ENCODE peak calls at places on chromosomes 6 and 20, in four cellular contexts. One of them, this sample, is unnamed. For H3K4me1, the result is how much of the 10 kb centered on the place peaks cover.

GRCh38 chr20:33465536-33466302 is 22.2 kb upstream of the SNTA1 start:
- DNase-seq in mesendoderm: no peak
- DNase-seq in heart left ventricle: no peak
- DNase-seq in effector memory CD4-positive, alpha-beta T cell: no peak
- DNase-seq in this sample: no peak

GRCh38 chr6:151434369-151434768 is 17.6 kb downstream of the RMND1 start:
- DNase-seq in heart left ventricle: no peak
- DNase-seq in mesendoderm: no peak
- DNase-seq in effector memory CD4-positive, alpha-beta T cell: no peak
- DNase-seq in this sample: no peak

GRCh38 chr6:16080204-16080603 is 48.7 kb upstream of the MYLIP start:
- DNase-seq in mesendoderm: no peak
- DNase-seq in effector memory CD4-positive, alpha-beta T cell: no peak
- DNase-seq in heart left ventricle: no peak
- DNase-seq in this sample: no peak

GRCh38 chr6:50707652-50708325 is 5.5 kb upstream of the TFAP2D start:
- DNase-seq in effector memory CD4-positive, alpha-beta T cell: no peak
- DNase-seq in mesendoderm: peak
- DNase-seq in heart left ventricle: no peak
- DNase-seq in this sample: peak

GRCh38 chr6:169935861-169936260 is 184.4 kb downstream of the ERMARD start:
- DNase-seq in effector memory CD4-positive, alpha-beta T cell: no peak
- DNase-seq in mesendoderm: no peak
- DNase-seq in heart left ventricle: no peak
- DNase-seq in this sample: no peak

GRCh38 chr6:5190467-5190866 is 70.3 kb downstream of the LYRM4 start:
- DNase-seq in heart left ventricle: no peak
- DNase-seq in mesendoderm: no peak
- DNase-seq in effector memory CD4-positive, alpha-beta T cell: no peak
- DNase-seq in this sample: no peak

GRCh38 chr20:38114353-38114791 is 50.7 kb downstream of the TGM2 start:
- DNase-seq in effector memory CD4-positive, alpha-beta T cell: no peak
- DNase-seq in mesendoderm: no peak
- DNase-seq in heart left ventricle: no peak
- DNase-seq in this sample: peak

GRCh38 chr6:37785688-37786270 is 33.7 kb upstream of the ZFAND3 start:
- DNase-seq in mesendoderm: no peak
- DNase-seq in effector memory CD4-positive, alpha-beta T cell: no peak
- DNase-seq in heart left ventricle: no peak
- DNase-seq in this sample: no peak

GRCh38 chr20:25148181-25148981 is 47.1 kb upstream of the ENTPD6 start:
- DNase-seq in heart left ventricle: no peak
- DNase-seq in effector memory CD4-positive, alpha-beta T cell: peak
- DNase-seq in mesendoderm: peak
- DNase-seq in this sample: peak

GRCh38 chr6:57257911-57258541 is 35.9 kb upstream of the RAB23 start:
- DNase-seq in heart left ventricle: no peak
- DNase-seq in effector memory CD4-positive, alpha-beta T cell: no peak
- DNase-seq in mesendoderm: no peak
- DNase-seq in this sample: no peak

GRCh38 chr6:136067731-136068341 is 182.3 kb downstream of the MTFR2 start:
- DNase-seq in heart left ventricle: no peak
- DNase-seq in mesendoderm: peak
- DNase-seq in effector memory CD4-positive, alpha-beta T cell: no peak
- DNase-seq in this sample: no peak

GRCh38 chr20:25220021-25220730 is 24.7 kb downstream of the ENTPD6 start:
- DNase-seq in heart left ventricle: no peak
- DNase-seq in effector memory CD4-positive, alpha-beta T cell: no peak
- DNase-seq in mesendoderm: no peak
- DNase-seq in this sample: no peak

GRCh38 chr6:160368670-160369069 is 20.5 kb downstream of the SLC22A3 start:
- DNase-seq in heart left ventricle: no peak
- DNase-seq in effector memory CD4-positive, alpha-beta T cell: no peak
- DNase-seq in mesendoderm: no peak
- DNase-seq in this sample: no peak

GRCh38 chr20:2967841-2968240 is 75.6 kb upstream of the GNRH2 start:
- DNase-seq in effector memory CD4-positive, alpha-beta T cell: no peak
- DNase-seq in mesendoderm: no peak
- DNase-seq in heart left ventricle: no peak
- DNase-seq in this sample: no peak

GRCh38 chr6:94215614-94216013 is 796.3 kb upstream of the EPHA7 start:
- DNase-seq in heart left ventricle: no peak
- DNase-seq in mesendoderm: no peak
- DNase-seq in effector memory CD4-positive, alpha-beta T cell: no peak
- DNase-seq in this sample: no peak

GRCh38 chr20:25251019-25251418 is 3.1 kb downstream of the PYGB start:
- DNase-seq in mesendoderm: no peak
- DNase-seq in effector memory CD4-positive, alpha-beta T cell: no peak
- DNase-seq in heart left ventricle: no peak
- DNase-seq in this sample: no peak

GRCh38 chr6:17417817-17418216 is 24.4 kb downstream of the CAP2 start:
- DNase-seq in mesendoderm: peak
- DNase-seq in effector memory CD4-positive, alpha-beta T cell: no peak
- DNase-seq in heart left ventricle: no peak
- DNase-seq in this sample: no peak

GRCh38 chr6:107869871-107870270 is 45.8 kb upstream of the SCML4 start:
- DNase-seq in effector memory CD4-positive, alpha-beta T cell: no peak
- DNase-seq in heart left ventricle: no peak
- DNase-seq in mesendoderm: peak
- DNase-seq in this sample: no peak

GRCh38 chr6:42118162-42119001 is 24.0 kb downstream of the C6orf132 start:
- DNase-seq in effector memory CD4-positive, alpha-beta T cell: no peak
- DNase-seq in heart left ventricle: no peak
- DNase-seq in mesendoderm: no peak
- DNase-seq in this sample: peak

GRCh38 chr6:25259756-25260155 is 19.4 kb upstream of the CARMIL1 start:
- DNase-seq in heart left ventricle: no peak
- DNase-seq in effector memory CD4-positive, alpha-beta T cell: no peak
- DNase-seq in mesendoderm: no peak
- DNase-seq in this sample: no peak

GRCh38 chr6:142045380-142046270 is 87.1 kb upstream of the GJE1 start:
- DNase-seq in heart left ventricle: no peak
- DNase-seq in mesendoderm: no peak
- DNase-seq in effector memory CD4-positive, alpha-beta T cell: no peak
- DNase-seq in this sample: no peak

GRCh38 chr20:2118783-2119182 is 17.2 kb downstream of the STK35 start:
- DNase-seq in effector memory CD4-positive, alpha-beta T cell: no peak
- DNase-seq in mesendoderm: no peak
- DNase-seq in heart left ventricle: no peak
- DNase-seq in this sample: no peak

GRCh38 chr20:51382986-51383821 is 159.3 kb downstream of the NFATC2 start:
- DNase-seq in mesendoderm: no peak
- DNase-seq in effector memory CD4-positive, alpha-beta T cell: no peak
- DNase-seq in heart left ventricle: no peak
- DNase-seq in this sample: no peak

GRCh38 chr6:18997375-18997826 is 610.3 kb downstream of the RNF144B start:
- DNase-seq in heart left ventricle: no peak
- DNase-seq in effector memory CD4-positive, alpha-beta T cell: no peak
- DNase-seq in mesendoderm: peak
- DNase-seq in this sample: no peak

GRCh38 chr20:48862279-48862678 is 34.5 kb upstream of the PREX1 start:
- DNase-seq in effector memory CD4-positive, alpha-beta T cell: no peak
- DNase-seq in mesendoderm: no peak
- DNase-seq in heart left ventricle: no peak
- DNase-seq in this sample: no peak

GRCh38 chr20:11445891-11446290 is 471.8 kb upstream of the BTBD3 start:
- DNase-seq in effector memory CD4-positive, alpha-beta T cell: no peak
- DNase-seq in mesendoderm: no peak
- DNase-seq in heart left ventricle: no peak
- DNase-seq in this sample: no peak

GRCh38 chr20:23111944-23112342 is 25.8 kb upstream of the CD93 start:
- DNase-seq in effector memory CD4-positive, alpha-beta T cell: no peak
- DNase-seq in mesendoderm: no peak
- DNase-seq in heart left ventricle: no peak
- DNase-seq in this sample: no peak

GRCh38 chr6:35931120-35931561 is 10.2 kb upstream of the SRPK1 start:
- DNase-seq in mesendoderm: peak
- DNase-seq in effector memory CD4-positive, alpha-beta T cell: no peak
- DNase-seq in heart left ventricle: no peak
- DNase-seq in this sample: no peak

DNA sequence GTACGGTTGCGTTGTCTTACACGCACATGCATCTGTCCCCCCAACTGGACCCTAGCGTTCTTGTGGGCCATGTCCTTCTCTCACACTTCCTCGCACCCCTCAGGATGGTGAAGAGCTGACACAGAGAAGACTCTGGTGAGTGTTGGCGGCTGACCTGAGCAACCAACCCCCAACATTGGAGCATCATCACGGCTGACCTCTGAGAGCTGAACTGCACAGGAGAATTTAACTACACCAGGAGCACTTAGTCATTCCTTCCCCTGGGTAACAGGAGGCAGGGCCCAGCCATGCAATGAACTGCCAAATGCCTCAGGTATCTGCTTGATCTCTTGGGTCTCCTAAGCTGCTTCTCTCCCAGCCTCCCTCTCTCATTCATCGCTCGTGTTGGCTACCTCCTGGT is 88.5 kb downstream of the PSMG4 start:
- DNase-seq in mesendoderm: peak
- DNase-seq in heart left ventricle: no peak
- DNase-seq in effector memory CD4-positive, alpha-beta T cell: no peak
- DNase-seq in this sample: no peak
- H3K4me1 ChIP-seq in mesendoderm: under half
- H3K4me1 ChIP-seq in heart left ventricle: under half
- H3K4me1 ChIP-seq in effector memory CD4-positive, alpha-beta T cell: under half
- H3K4me1 ChIP-seq in this sample: under half

DNA sequence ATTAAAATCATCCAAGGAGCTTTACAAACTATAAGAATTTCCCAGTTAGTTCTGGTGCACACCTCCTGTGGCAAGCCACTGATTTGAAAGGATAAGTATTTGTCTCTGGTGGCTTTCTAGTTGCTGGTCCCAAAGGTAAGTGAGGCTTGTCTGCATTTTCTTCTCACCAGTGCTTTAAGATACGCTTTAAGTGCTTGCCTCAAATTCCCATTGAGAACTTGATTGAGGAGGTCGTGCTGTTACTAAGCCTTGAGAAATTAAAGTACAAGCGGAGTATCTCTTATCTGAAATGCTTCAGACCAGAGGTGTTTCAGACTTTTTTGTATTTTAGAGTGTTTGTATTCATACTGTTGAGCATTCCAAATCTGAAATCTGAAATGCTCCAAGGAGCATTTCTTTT is 29.9 kb upstream of the MYO6 start:
- DNase-seq in mesendoderm: no peak
- DNase-seq in heart left ventricle: no peak
- DNase-seq in effector memory CD4-positive, alpha-beta T cell: no peak
- DNase-seq in this sample: no peak
- H3K27ac ChIP-seq in mesendoderm: no peak
- H3K27ac ChIP-seq in heart left ventricle: no peak
- H3K27ac ChIP-seq in effector memory CD4-positive, alpha-beta T cell: no peak
- H3K27ac ChIP-seq in this sample: no peak

DNA sequence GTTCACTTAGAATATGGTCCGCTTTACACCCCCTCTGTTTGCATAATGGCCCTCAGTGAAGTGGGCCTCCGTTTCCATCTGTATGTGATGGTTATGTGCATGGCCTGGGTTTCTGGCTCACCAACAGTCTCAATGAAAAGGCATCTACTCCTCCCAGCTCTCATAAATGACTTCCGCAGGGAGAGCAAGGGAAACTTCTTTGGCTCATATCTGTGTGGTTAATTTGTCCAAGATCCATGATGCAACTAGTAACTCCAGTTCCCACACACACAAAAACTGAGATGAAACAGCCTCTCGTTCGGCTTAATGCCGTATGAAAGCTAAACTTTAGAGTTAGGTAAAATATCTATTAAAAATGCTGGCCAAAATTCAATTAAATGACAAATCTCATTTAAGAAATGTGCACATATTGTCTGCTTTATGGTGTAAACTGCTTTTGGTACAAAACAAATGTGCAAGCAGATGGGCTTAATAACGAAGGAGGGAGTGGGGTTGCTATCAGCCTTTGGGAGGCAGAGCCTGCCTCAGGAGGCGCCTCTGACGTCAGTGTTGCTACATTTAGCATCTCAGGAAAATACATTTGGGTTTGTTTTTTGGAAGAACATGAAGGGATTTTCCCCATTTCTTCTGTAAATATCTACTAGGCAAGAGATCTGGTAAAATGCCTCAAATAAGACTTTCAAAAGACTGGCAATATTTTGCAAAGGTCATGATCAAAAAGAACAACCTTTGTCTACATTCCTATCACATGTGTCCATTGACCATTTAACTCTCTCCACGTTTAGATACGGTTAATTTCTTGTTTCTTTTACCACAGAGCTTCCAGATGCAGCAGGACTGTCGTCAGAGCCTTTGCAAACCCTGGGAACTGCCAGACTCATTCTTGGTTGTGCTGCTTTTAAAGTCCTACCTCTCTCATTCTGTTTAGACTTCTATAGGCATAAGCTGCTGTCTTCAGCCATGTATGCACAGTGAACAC is 96.8 kb downstream of the ARMC2 start:
- DNase-seq in mesendoderm: no peak
- DNase-seq in heart left ventricle: peak
- DNase-seq in effector memory CD4-positive, alpha-beta T cell: no peak
- DNase-seq in this sample: peak
- H3K4me1 ChIP-seq in mesendoderm: under half
- H3K4me1 ChIP-seq in heart left ventricle: half or more
- H3K4me1 ChIP-seq in effector memory CD4-positive, alpha-beta T cell: under half
- H3K4me1 ChIP-seq in this sample: under half

GRCh38 chr20:45456632-45457031 is 12.9 kb upstream of the WFDC2 start:
- DNase-seq in effector memory CD4-positive, alpha-beta T cell: no peak
- DNase-seq in mesendoderm: peak
- DNase-seq in heart left ventricle: no peak
- DNase-seq in this sample: no peak
- H3K27ac ChIP-seq in effector memory CD4-positive, alpha-beta T cell: no peak
- H3K27ac ChIP-seq in mesendoderm: no peak
- H3K27ac ChIP-seq in heart left ventricle: no peak
- H3K27ac ChIP-seq in this sample: no peak

GRCh38 chr6:109451376-109451775 is 4.2 kb downstream of the MICAL1 start:
- DNase-seq in mesendoderm: no peak
- DNase-seq in heart left ventricle: no peak
- DNase-seq in effector memory CD4-positive, alpha-beta T cell: no peak
- DNase-seq in this sample: no peak

GRCh38 chr6:109453594-109454482 is 1.7 kb downstream of the MICAL1 start:
- DNase-seq in effector memory CD4-positive, alpha-beta T cell: no peak
- DNase-seq in mesendoderm: no peak
- DNase-seq in heart left ventricle: no peak
- DNase-seq in this sample: peak

GRCh38 chr6:109452181-109452580 is 3.4 kb downstream of the MICAL1 start:
- DNase-seq in mesendoderm: no peak
- DNase-seq in heart left ventricle: no peak
- DNase-seq in effector memory CD4-positive, alpha-beta T cell: no peak
- DNase-seq in this sample: no peak

GRCh38 chr6:109454483-109455160 is 950 bp downstream of the MICAL1 start:
- DNase-seq in effector memory CD4-positive, alpha-beta T cell: peak
- DNase-seq in mesendoderm: no peak
- DNase-seq in heart left ventricle: peak
- DNase-seq in this sample: no peak

DNA sequence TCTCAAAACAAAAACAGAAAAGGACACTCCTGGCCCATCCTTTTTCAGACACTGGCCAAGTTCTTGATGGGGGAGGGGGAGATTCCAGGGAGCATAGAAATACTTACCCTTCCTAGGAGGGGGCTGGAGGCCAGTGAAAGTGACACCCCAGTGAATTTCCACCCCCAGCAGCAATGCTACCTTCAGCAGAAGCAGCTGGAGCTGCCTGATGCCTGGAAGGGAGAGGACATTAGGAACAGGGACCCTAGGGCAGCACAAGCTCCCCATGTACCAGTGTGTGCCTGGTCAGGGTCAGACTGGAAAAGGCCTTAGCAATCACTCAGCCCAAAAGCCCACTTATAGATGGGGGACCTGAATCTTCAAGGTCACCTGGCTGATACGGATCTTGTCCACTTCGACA is 2.4 kb downstream of the MICAL1 start:
- DNase-seq in effector memory CD4-positive, alpha-beta T cell: no peak
- DNase-seq in mesendoderm: no peak
- DNase-seq in heart left ventricle: no peak
- DNase-seq in this sample: no peak
- H3K4me1 ChIP-seq in effector memory CD4-positive, alpha-beta T cell: under half
- H3K4me1 ChIP-seq in mesendoderm: under half
- H3K4me1 ChIP-seq in heart left ventricle: under half
- H3K4me1 ChIP-seq in this sample: under half